ENCODE peak calls at places on chromosomes 13 and 19, in four cellular contexts. E is heart right ventricle, D is right lobe of liver, T is foreskin fibroblast. W is an unnamed sample.

GRCh38 chr13:46906440-46906839 is 9.6 kb upstream of the HTR2A start:
- DNase-seq in E (no peak), D (no peak), T (no peak), W (no peak)

GRCh38 chr19:56110515-56111448 is 10.3 kb downstream of the ZNF787 start:
- DNase-seq in E (peak), D (peak), T (no peak), W (no peak)

GRCh38 chr13:48851707-48852106 is 124.0 kb upstream of the FNDC3A start:
- DNase-seq in E (no peak), D (no peak), T (no peak), W (no peak)

GRCh38 chr13:24615911-24616472 is 64.2 kb upstream of the ATP12A start:
- DNase-seq in E (no peak), D (no peak), T (no peak), W (no peak)

GRCh38 chr13:61146571-61146970 is 269.1 kb downstream of the PCDH20 start:
- DNase-seq in E (no peak), D (no peak), T (no peak), W (no peak)

GRCh38 chr19:45918721-45919120 is 4.1 kb upstream of the NANOS2 start:
- DNase-seq in E (no peak), D (no peak), T (no peak), W (no peak)

GRCh38 chr19:907183-907853 is 5.7 kb downstream of the R3HDM4 start:
- DNase-seq in E (no peak), D (peak), T (no peak), W (no peak)

GRCh38 chr13:86986448-86986847 is 684.7 kb upstream of the SLITRK5 start:
- DNase-seq in E (no peak), D (no peak), T (no peak), W (no peak)

GRCh38 chr13:51556740-51557139 is 27.5 kb upstream of the WDFY2 start:
- DNase-seq in E (no peak), D (no peak), T (no peak), W (no peak)

GRCh38 chr19:44753932-44754742 is 5.6 kb downstream of the BCL3 start:
- DNase-seq in E (peak), D (peak), T (peak), W (peak)

GRCh38 chr19:28294395-28294794 is 918.6 kb downstream of the UQCRFS1 start:
- DNase-seq in E (no peak), D (no peak), T (peak), W (peak)

GRCh38 chr13:80436571-80437169 is 95.7 kb upstream of the SPRY2 start:
- DNase-seq in E (peak), D (no peak), T (peak), W (peak)

GRCh38 chr19:33638167-33639033 is 16.6 kb downstream of the CHST8 start:
- DNase-seq in E (no peak), D (no peak), T (no peak), W (no peak)

GRCh38 chr19:47437500-47437899 is 18.2 kb upstream of the MEIS3 start:
- DNase-seq in E (no peak), D (no peak), T (no peak), W (no peak)

GRCh38 chr19:51698296-51698695 is 5.2 kb downstream of the SPACA6 start:
- DNase-seq in E (no peak), D (no peak), T (no peak), W (peak)

GRCh38 chr13:99055286-99056073 is 77.6 kb upstream of the DOCK9 start:
- DNase-seq in E (no peak), D (no peak), T (no peak), W (no peak)

GRCh38 chr13:99056381-99057014 is 78.6 kb upstream of the DOCK9 start:
- DNase-seq in E (no peak), D (no peak), T (no peak), W (no peak)

GRCh38 chr13:99050983-99051488 is 73.2 kb upstream of the DOCK9 start:
- DNase-seq in E (no peak), D (no peak), T (no peak), W (no peak)

GRCh38 chr13:99051768-99052455 is 74.0 kb upstream of the DOCK9 start:
- DNase-seq in E (no peak), D (no peak), T (no peak), W (no peak)

GRCh38 chr13:99053636-99054233 is 75.9 kb upstream of the DOCK9 start:
- DNase-seq in E (no peak), D (no peak), T (no peak), W (no peak)
- H3K4me3 ChIP-seq in E (no peak), D (no peak), T (no peak), W (no peak)

DNA sequence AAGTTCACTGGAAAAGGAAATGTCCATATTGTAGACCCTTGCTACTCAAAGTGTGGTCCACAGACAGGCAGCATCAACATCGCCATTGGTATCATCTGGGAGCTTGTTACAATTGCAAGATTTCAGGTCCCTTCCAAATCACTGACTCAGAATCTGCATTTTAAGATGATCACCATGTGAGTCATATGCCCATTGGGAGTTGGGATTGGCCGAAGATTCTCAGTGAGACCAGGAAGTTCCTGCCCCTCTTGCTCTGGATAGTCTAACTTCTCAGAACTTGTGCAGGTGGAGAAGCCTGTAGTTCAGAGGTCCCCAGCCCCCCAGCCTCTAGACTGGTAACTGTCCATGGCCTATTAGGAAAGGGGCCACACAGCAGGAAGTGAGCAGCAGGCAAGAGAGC is 48.9 kb upstream of the URAD start:
- DNase-seq in E (no peak), D (no peak), T (no peak), W (peak)
- H3K4me3 ChIP-seq in E (no peak), D (no peak), T (no peak), W (no peak)

DNA sequence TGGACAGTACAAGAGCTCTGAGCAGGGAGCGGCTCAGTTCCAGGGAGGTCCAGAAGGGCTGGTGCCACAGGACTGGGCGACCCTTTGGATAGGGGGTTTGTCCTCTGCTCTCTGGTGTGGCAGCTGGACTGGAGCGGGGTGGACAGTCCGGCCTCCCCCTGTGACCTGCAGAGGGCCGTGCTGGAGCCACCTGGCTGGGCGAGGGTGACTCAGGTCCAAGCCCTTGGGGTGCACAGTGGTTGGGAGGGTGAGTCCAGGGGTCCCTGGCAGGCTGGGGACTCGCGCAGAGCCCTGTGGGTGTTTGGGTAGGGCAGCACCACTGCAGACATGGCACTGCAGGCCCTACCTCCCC is 7.2 kb downstream of the SSBP4 start:
- DNase-seq in E (no peak), D (no peak), T (no peak), W (no peak)
- H3K4me3 ChIP-seq in E (no peak), D (no peak), T (no peak), W (no peak)

DNA sequence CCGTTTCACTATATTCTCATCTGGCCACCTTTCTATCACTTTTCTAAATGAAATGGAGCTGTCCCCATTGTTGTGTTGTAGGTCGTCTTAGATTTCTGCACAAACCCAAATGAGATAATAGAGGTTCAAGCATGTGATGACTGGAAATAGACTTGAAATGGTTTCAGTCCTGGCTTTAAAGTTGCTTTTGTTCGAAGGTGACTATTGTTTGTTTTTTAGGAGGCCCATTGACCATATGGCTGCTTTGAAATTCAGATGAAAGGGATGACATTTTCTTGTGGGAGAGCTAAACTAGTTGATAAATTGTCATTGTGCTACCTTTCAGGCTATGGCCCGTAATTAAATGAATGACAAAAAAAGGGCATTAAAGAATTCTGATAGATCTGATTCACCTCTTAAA is 583.7 kb downstream of the GPC6 start:
- DNase-seq in E (no peak), D (no peak), T (no peak), W (no peak)
- H3K4me3 ChIP-seq in E (no peak), D (no peak), T (no peak), W (no peak)

GRCh38 chr19:8148410-8149231 is 771 bp downstream of the FBN3 start:
- DNase-seq in E (no peak), D (no peak), T (no peak), W (no peak)
- H3K4me3 ChIP-seq in E (peak), D (no peak), T (no peak), W (no peak)

DNA sequence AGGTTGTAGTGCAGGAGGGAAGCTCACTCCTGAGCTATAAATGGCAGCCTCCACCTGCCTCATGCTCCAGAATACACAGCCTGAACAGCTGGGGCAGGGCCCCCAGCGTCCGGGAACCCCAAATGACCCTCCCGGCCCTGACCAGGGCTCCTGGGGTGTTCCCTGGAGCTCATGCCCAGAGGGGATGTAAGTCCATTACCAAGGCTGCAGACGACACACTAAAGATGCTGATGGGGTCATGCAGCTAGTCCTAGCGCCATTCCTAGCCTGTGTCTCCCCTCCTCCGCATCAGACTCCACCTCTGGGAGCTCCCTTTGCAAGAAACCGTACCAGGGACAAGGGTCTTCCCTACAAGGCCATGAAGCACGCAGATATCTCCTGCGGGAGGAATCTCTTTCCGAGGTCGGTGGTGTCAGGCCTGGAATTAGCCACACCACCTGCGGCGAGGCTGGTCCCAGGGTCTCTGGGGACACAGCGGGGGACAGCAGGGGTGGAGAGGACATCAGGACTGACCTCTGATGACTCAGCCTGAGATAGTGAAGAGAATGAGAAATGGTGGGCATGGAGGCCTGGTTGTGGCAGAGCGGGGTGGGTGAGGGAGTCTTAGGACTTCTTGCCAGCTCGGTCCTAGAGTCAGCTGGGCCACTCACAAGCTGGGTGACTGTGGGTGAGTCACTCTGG is 11.9 kb upstream of the TPM4 start:
- DNase-seq in E (no peak), D (no peak), T (no peak), W (no peak)
- H3K4me3 ChIP-seq in E (no peak), D (no peak), T (no peak), W (no peak)

W was measured in AG10803.